ENCODE peak calls at places on chromosomes 12 and 14, in six cellular contexts. One of them, this sample, is unnamed.

GRCh38 chr14:77660754-77661153 is 44.3 kb upstream of the SPTLC2 start:
- DNase-seq in esophagus squamous epithelium: no peak
- DNase-seq in kidney epithelial cell: peak; percentile 56
- DNase-seq in sigmoid colon: no peak
- DNase-seq in pancreas: no peak
- DNase-seq in H7: no peak
- DNase-seq in this sample: no peak

GRCh38 chr12:24814379-24815086 is 134.4 kb downstream of the BCAT1 start:
- DNase-seq in esophagus squamous epithelium: no peak
- DNase-seq in kidney epithelial cell: no peak
- DNase-seq in sigmoid colon: no peak
- DNase-seq in pancreas: no peak
- DNase-seq in H7: no peak
- DNase-seq in this sample: no peak

GRCh38 chr12:64876388-64877071 is 52.1 kb downstream of the TBC1D30 start:
- DNase-seq in esophagus squamous epithelium: no peak
- DNase-seq in kidney epithelial cell: no peak
- DNase-seq in sigmoid colon: no peak
- DNase-seq in pancreas: no peak
- DNase-seq in H7: no peak
- DNase-seq in this sample: no peak

GRCh38 chr14:66511849-66512248 is 3.9 kb downstream of the GPHN start:
- DNase-seq in esophagus squamous epithelium: no peak
- DNase-seq in kidney epithelial cell: no peak
- DNase-seq in sigmoid colon: no peak
- DNase-seq in pancreas: no peak
- DNase-seq in H7: no peak
- DNase-seq in this sample: no peak

GRCh38 chr12:58148405-58148804 is 207.0 kb downstream of the ATP23 start:
- DNase-seq in esophagus squamous epithelium: no peak
- DNase-seq in kidney epithelial cell: peak; percentile 73
- DNase-seq in sigmoid colon: no peak
- DNase-seq in pancreas: no peak
- DNase-seq in H7: no peak
- DNase-seq in this sample: no peak

GRCh38 chr12:15599266-15600037 is 189.7 kb downstream of the EPS8 start:
- DNase-seq in esophagus squamous epithelium: no peak
- DNase-seq in kidney epithelial cell: no peak
- DNase-seq in sigmoid colon: no peak
- DNase-seq in pancreas: no peak
- DNase-seq in H7: no peak
- DNase-seq in this sample: no peak

GRCh38 chr14:104799657-104800599 is 973 bp upstream of the ZBTB42 start:
- DNase-seq in esophagus squamous epithelium: peak; percentile 32
- DNase-seq in kidney epithelial cell: no peak
- DNase-seq in sigmoid colon: peak; percentile 94
- DNase-seq in pancreas: peak; percentile 89
- DNase-seq in H7: peak; percentile 97
- DNase-seq in this sample: peak; percentile 97

GRCh38 chr12:57276935-57277563 is 26.1 kb upstream of the STAC3 start:
- DNase-seq in esophagus squamous epithelium: no peak
- DNase-seq in kidney epithelial cell: no peak
- DNase-seq in sigmoid colon: no peak
- DNase-seq in pancreas: no peak
- DNase-seq in H7: peak; percentile 66
- DNase-seq in this sample: no peak

GRCh38 chr14:65502676-65503124 is 90.2 kb downstream of the FUT8 start:
- DNase-seq in esophagus squamous epithelium: no peak
- DNase-seq in kidney epithelial cell: peak; percentile 55
- DNase-seq in sigmoid colon: no peak
- DNase-seq in pancreas: no peak
- DNase-seq in H7: no peak
- DNase-seq in this sample: no peak

GRCh38 chr12:87136330-87136976 is 880.3 kb upstream of the MGAT4C start:
- DNase-seq in esophagus squamous epithelium: no peak
- DNase-seq in kidney epithelial cell: no peak
- DNase-seq in sigmoid colon: no peak
- DNase-seq in pancreas: no peak
- DNase-seq in H7: no peak
- DNase-seq in this sample: no peak

GRCh38 chr12:71295913-71296312 is 138.1 kb upstream of the TSPAN8 start:
- DNase-seq in esophagus squamous epithelium: no peak
- DNase-seq in kidney epithelial cell: no peak
- DNase-seq in sigmoid colon: no peak
- DNase-seq in pancreas: no peak
- DNase-seq in H7: no peak
- DNase-seq in this sample: no peak

GRCh38 chr14:104136472-104137296 is 1.7 kb upstream of the KIF26A start:
- DNase-seq in esophagus squamous epithelium: no peak
- DNase-seq in kidney epithelial cell: no peak
- DNase-seq in sigmoid colon: no peak
- DNase-seq in pancreas: peak; percentile 2
- DNase-seq in H7: peak; percentile 82
- DNase-seq in this sample: peak; percentile 27

GRCh38 chr12:74780458-74781241 is 243.0 kb downstream of the ATXN7L3B start:
- DNase-seq in esophagus squamous epithelium: no peak
- DNase-seq in kidney epithelial cell: peak; percentile 48
- DNase-seq in sigmoid colon: no peak
- DNase-seq in pancreas: no peak
- DNase-seq in H7: no peak
- DNase-seq in this sample: no peak

GRCh38 chr14:96994999-96995398 is 197.8 kb downstream of the VRK1 start:
- DNase-seq in esophagus squamous epithelium: no peak
- DNase-seq in kidney epithelial cell: no peak
- DNase-seq in sigmoid colon: no peak
- DNase-seq in pancreas: no peak
- DNase-seq in H7: no peak
- DNase-seq in this sample: no peak

GRCh38 chr14:65373011-65373670 is 39.4 kb upstream of the FUT8 start:
- DNase-seq in esophagus squamous epithelium: no peak
- DNase-seq in kidney epithelial cell: no peak
- DNase-seq in sigmoid colon: no peak
- DNase-seq in pancreas: no peak
- DNase-seq in H7: no peak
- DNase-seq in this sample: no peak

GRCh38 chr12:15710860-15711510 is 78.2 kb downstream of the EPS8 start:
- DNase-seq in esophagus squamous epithelium: no peak
- DNase-seq in kidney epithelial cell: no peak
- DNase-seq in sigmoid colon: no peak
- DNase-seq in pancreas: no peak
- DNase-seq in H7: no peak
- DNase-seq in this sample: no peak

GRCh38 chr12:89379100-89379838 is 27.0 kb upstream of the DUSP6 start:
- DNase-seq in esophagus squamous epithelium: no peak
- DNase-seq in kidney epithelial cell: no peak
- DNase-seq in sigmoid colon: no peak
- DNase-seq in pancreas: no peak
- DNase-seq in H7: no peak
- DNase-seq in this sample: no peak

GRCh38 chr12:6832125-6832524 is 3.9 kb downstream of the P3H3 start:
- DNase-seq in esophagus squamous epithelium: no peak
- DNase-seq in kidney epithelial cell: no peak
- DNase-seq in sigmoid colon: no peak
- DNase-seq in pancreas: no peak
- DNase-seq in H7: no peak
- DNase-seq in this sample: no peak

GRCh38 chr12:6462234-6462995 is 8.1 kb downstream of the VAMP1 start:
- DNase-seq in esophagus squamous epithelium: no peak
- DNase-seq in kidney epithelial cell: no peak
- DNase-seq in sigmoid colon: no peak
- DNase-seq in pancreas: no peak
- DNase-seq in H7: no peak
- DNase-seq in this sample: no peak

GRCh38 chr12:38555620-38556596 is 239.3 kb downstream of the ALG10B start:
- DNase-seq in esophagus squamous epithelium: no peak
- DNase-seq in kidney epithelial cell: no peak
- DNase-seq in sigmoid colon: no peak
- DNase-seq in pancreas: no peak
- DNase-seq in H7: no peak
- DNase-seq in this sample: no peak

GRCh38 chr12:46915082-46915481 is 89.3 kb upstream of the SLC38A4 start:
- DNase-seq in esophagus squamous epithelium: no peak
- DNase-seq in kidney epithelial cell: no peak
- DNase-seq in sigmoid colon: peak; percentile 69
- DNase-seq in pancreas: no peak
- DNase-seq in H7: no peak
- DNase-seq in this sample: peak; percentile 20

GRCh38 chr14:34059037-34059924 is 108.4 kb upstream of the EGLN3 start:
- DNase-seq in esophagus squamous epithelium: no peak
- DNase-seq in kidney epithelial cell: no peak
- DNase-seq in sigmoid colon: no peak
- DNase-seq in pancreas: no peak
- DNase-seq in H7: no peak
- DNase-seq in this sample: no peak

GRCh38 chr14:59630281-59630963 is 53.8 kb upstream of the CCDC175 start:
- DNase-seq in esophagus squamous epithelium: no peak
- DNase-seq in kidney epithelial cell: no peak
- DNase-seq in sigmoid colon: no peak
- DNase-seq in pancreas: no peak
- DNase-seq in H7: peak; percentile 84
- DNase-seq in this sample: peak; percentile 46

GRCh38 chr12:42482820-42483533 is 106.6 kb downstream of the PRICKLE1 start:
- DNase-seq in esophagus squamous epithelium: no peak
- DNase-seq in kidney epithelial cell: no peak
- DNase-seq in sigmoid colon: peak; percentile 84
- DNase-seq in pancreas: peak; percentile 53
- DNase-seq in H7: peak; percentile 95
- DNase-seq in this sample: peak; percentile 78

GRCh38 chr12:25087596-25087995 is 107.4 kb downstream of the DNAI7 start:
- DNase-seq in esophagus squamous epithelium: no peak
- DNase-seq in kidney epithelial cell: no peak
- DNase-seq in sigmoid colon: no peak
- DNase-seq in pancreas: no peak
- DNase-seq in H7: no peak
- DNase-seq in this sample: no peak

GRCh38 chr14:75579882-75580281 is 1.5 kb downstream of the FLVCR2 start:
- DNase-seq in esophagus squamous epithelium: no peak
- DNase-seq in kidney epithelial cell: no peak
- DNase-seq in sigmoid colon: peak; percentile 37
- DNase-seq in pancreas: no peak
- DNase-seq in H7: no peak
- DNase-seq in this sample: no peak

GRCh38 chr14:24058260-24058950 is 6.6 kb downstream of the CARMIL3 start:
- DNase-seq in esophagus squamous epithelium: no peak
- DNase-seq in kidney epithelial cell: no peak
- DNase-seq in sigmoid colon: peak; percentile 83
- DNase-seq in pancreas: peak; percentile 69
- DNase-seq in H7: peak; percentile 90
- DNase-seq in this sample: peak; percentile 63

GRCh38 chr12:12837025-12837872 is 24.1 kb downstream of the DDX47 start:
- DNase-seq in esophagus squamous epithelium: no peak
- DNase-seq in kidney epithelial cell: no peak
- DNase-seq in sigmoid colon: no peak
- DNase-seq in pancreas: no peak
- DNase-seq in H7: peak; percentile 78
- DNase-seq in this sample: peak; percentile 68

GRCh38 chr14:35420036-35420811 is 15.7 kb upstream of the NFKBIA start:
- DNase-seq in esophagus squamous epithelium: no peak
- DNase-seq in kidney epithelial cell: no peak
- DNase-seq in sigmoid colon: no peak
- DNase-seq in pancreas: no peak
- DNase-seq in H7: no peak
- DNase-seq in this sample: no peak

GRCh38 chr12:54692353-54692752 is 44.2 kb upstream of the DCD start:
- DNase-seq in esophagus squamous epithelium: no peak
- DNase-seq in kidney epithelial cell: no peak
- DNase-seq in sigmoid colon: no peak
- DNase-seq in pancreas: no peak
- DNase-seq in H7: no peak
- DNase-seq in this sample: no peak
- H3K27me3 ChIP-seq in esophagus squamous epithelium: no peaks in the 10 kb centered on the region
- H3K27me3 ChIP-seq in kidney epithelial cell: peaks cover 3% of the 10 kb centered on the region
- H3K27me3 ChIP-seq in sigmoid colon: no peaks in the 10 kb centered on the region
- H3K27me3 ChIP-seq in pancreas: no peaks in the 10 kb centered on the region
- H3K27me3 ChIP-seq in H7: no peaks in the 10 kb centered on the region
- H3K27me3 ChIP-seq in this sample: peaks cover 2% of the 10 kb centered on the region

GRCh38 chr12:52280319-52280795 is 5.9 kb downstream of the KRT86 start:
- DNase-seq in esophagus squamous epithelium: no peak
- DNase-seq in kidney epithelial cell: peak; percentile 75
- DNase-seq in sigmoid colon: peak; percentile 94
- DNase-seq in pancreas: peak; percentile 58
- DNase-seq in H7: no peak
- DNase-seq in this sample: no peak

GRCh38 chr12:52277486-52278245 is 3.2 kb downstream of the KRT86 start:
- DNase-seq in esophagus squamous epithelium: no peak
- DNase-seq in kidney epithelial cell: no peak
- DNase-seq in sigmoid colon: no peak
- DNase-seq in pancreas: peak; percentile 75
- DNase-seq in H7: no peak
- DNase-seq in this sample: no peak

GRCh38 chr12:52279683-52280318 is 5.4 kb downstream of the KRT86 start:
- DNase-seq in esophagus squamous epithelium: no peak
- DNase-seq in kidney epithelial cell: peak; percentile 64
- DNase-seq in sigmoid colon: no peak
- DNase-seq in pancreas: no peak
- DNase-seq in H7: peak; percentile 17
- DNase-seq in this sample: no peak

GRCh38 chr12:52278530-52278929 is 4.1 kb downstream of the KRT86 start:
- DNase-seq in esophagus squamous epithelium: no peak
- DNase-seq in kidney epithelial cell: no peak
- DNase-seq in sigmoid colon: no peak
- DNase-seq in pancreas: no peak
- DNase-seq in H7: no peak
- DNase-seq in this sample: no peak

GRCh38 chr12:52278931-52279682 is 4.7 kb downstream of the KRT86 start:
- DNase-seq in esophagus squamous epithelium: no peak
- DNase-seq in kidney epithelial cell: no peak
- DNase-seq in sigmoid colon: peak; percentile 89
- DNase-seq in pancreas: peak; percentile 75
- DNase-seq in H7: peak; percentile 96
- DNase-seq in this sample: peak; percentile 71
- H3K4me3 ChIP-seq in esophagus squamous epithelium: peak overlapping the region; percentile 27
- H3K4me3 ChIP-seq in kidney epithelial cell: peak overlapping the region; percentile 8
- H3K4me3 ChIP-seq in sigmoid colon: peak overlapping the region; percentile 31
- H3K4me3 ChIP-seq in pancreas: no peak overlapping the region
- H3K4me3 ChIP-seq in H7: peak overlapping the region; percentile 9
- H3K4me3 ChIP-seq in this sample: no peak overlapping the region

DNA sequence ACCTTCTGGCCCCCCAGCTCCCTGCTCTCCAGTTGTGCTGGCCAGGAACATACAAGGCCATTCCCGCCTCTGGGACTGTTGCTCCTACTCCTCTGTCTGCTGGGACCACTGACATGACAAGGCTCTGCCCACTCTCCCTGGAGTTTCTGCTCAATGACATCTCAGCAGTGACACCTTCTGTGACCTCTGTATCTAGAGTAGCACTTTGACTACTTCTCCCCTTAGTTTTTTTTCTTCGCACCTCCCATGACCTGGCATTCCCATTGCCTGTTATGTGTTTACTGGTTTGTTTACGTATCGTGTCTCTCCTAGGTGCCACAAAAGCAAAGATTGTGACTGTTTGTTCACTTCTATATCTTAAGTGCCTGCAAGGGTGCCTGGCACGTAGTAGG is 40.1 kb upstream of the TMEM263 start:
- DNase-seq in esophagus squamous epithelium: no peak
- DNase-seq in kidney epithelial cell: no peak
- DNase-seq in sigmoid colon: no peak
- DNase-seq in pancreas: no peak
- DNase-seq in H7: no peak
- DNase-seq in this sample: no peak
- H3K27me3 ChIP-seq in esophagus squamous epithelium: no peaks in the 10 kb centered on the region
- H3K27me3 ChIP-seq in kidney epithelial cell: no peaks in the 10 kb centered on the region
- H3K27me3 ChIP-seq in sigmoid colon: peaks cover 4% of the 10 kb centered on the region
- H3K27me3 ChIP-seq in pancreas: no peaks in the 10 kb centered on the region
- H3K27me3 ChIP-seq in H7: no peaks in the 10 kb centered on the region
- H3K27me3 ChIP-seq in this sample: no peaks in the 10 kb centered on the region

GRCh38 chr12:77940011-77940423 is 109.3 kb downstream of the NAV3 start:
- DNase-seq in esophagus squamous epithelium: no peak
- DNase-seq in kidney epithelial cell: peak; percentile 84
- DNase-seq in sigmoid colon: no peak
- DNase-seq in pancreas: no peak
- DNase-seq in H7: no peak
- DNase-seq in this sample: no peak
- H3K4me3 ChIP-seq in esophagus squamous epithelium: no peak overlapping the region
- H3K4me3 ChIP-seq in kidney epithelial cell: peak overlapping the region; percentile 32
- H3K4me3 ChIP-seq in sigmoid colon: no peak overlapping the region
- H3K4me3 ChIP-seq in pancreas: no peak overlapping the region
- H3K4me3 ChIP-seq in H7: no peak overlapping the region
- H3K4me3 ChIP-seq in this sample: no peak overlapping the region